ENCODE peak calls at places on chromosomes 7 and 10, in seven cellular contexts. Y, E, U, H, C, T and B are unnamed samples.

GRCh38 chr7:35253680-35254495 is at the start of gene TBX20:
- DNase-seq in Y (peak; percentile 50), E (peak; percentile 9), U (peak; percentile 35), H (peak; percentile 58), C (no peak), T (no peak), B (no peak)

GRCh38 chr10:3791974-3792633 is 7.1 kb upstream of the KLF6 start:
- DNase-seq in Y (peak; percentile 90), E (no peak), U (no peak), H (no peak), C (no peak), T (no peak), B (no peak)

GRCh38 chr10:110151467-110151866 is 55.9 kb upstream of the MXI1 start:
- DNase-seq in Y (no peak), E (peak; percentile 68), U (no peak), H (no peak), C (no peak), T (no peak), B (no peak)

GRCh38 chr10:129808092-129808983 is 155.7 kb downstream of the EBF3 start:
- DNase-seq in Y (no peak), E (no peak), U (no peak), H (no peak), C (no peak), T (no peak), B (no peak)

GRCh38 chr7:15503603-15504280 is 58.1 kb downstream of the AGMO start:
- DNase-seq in Y (peak; percentile 26), E (peak; percentile 37), U (no peak), H (peak; percentile 70), C (no peak), T (no peak), B (no peak)

GRCh38 chr7:93835684-93836083 is 54.9 kb downstream of the TFPI2 start:
- DNase-seq in Y (peak; percentile 2), E (no peak), U (no peak), H (peak; percentile 64), C (no peak), T (no peak), B (no peak)

GRCh38 chr10:73590881-73591577 is at the start of gene USP54:
- DNase-seq in Y (peak; percentile 80), E (peak; percentile 74), U (no peak), H (peak; percentile 50), C (no peak), T (no peak), B (no peak)

GRCh38 chr10:30215131-30215530 is 133.9 kb downstream of the MTPAP start:
- DNase-seq in Y (peak; percentile 39), E (no peak), U (no peak), H (peak; percentile 19), C (no peak), T (no peak), B (no peak)

GRCh38 chr7:27184342-27185012 is 555 bp downstream of the HOXA11 start:
- DNase-seq in Y (peak; percentile 56), E (no peak), U (no peak), H (peak; percentile 47), C (no peak), T (peak; percentile 38), B (no peak)

GRCh38 chr7:50304911-50305621 is 550 bp downstream of the IKZF1 start:
- DNase-seq in Y (no peak), E (peak; percentile 1), U (peak; percentile 67), H (peak; percentile 2), C (peak; percentile 45), T (no peak), B (no peak)

GRCh38 chr10:56104487-56104886 is 256.6 kb downstream of the ZWINT start:
- DNase-seq in Y (no peak), E (no peak), U (no peak), H (no peak), C (no peak), T (no peak), B (no peak)

GRCh38 chr7:11193131-11193867 is 219.6 kb downstream of the PHF14 start:
- DNase-seq in Y (peak; percentile 44), E (peak; percentile 48), U (no peak), H (peak; percentile 48), C (no peak), T (no peak), B (no peak)

GRCh38 chr7:132577206-132578049 is 1.2 kb upstream of the PLXNA4 start:
- DNase-seq in Y (peak; percentile 66), E (no peak), U (peak; percentile 21), H (peak; percentile 79), C (no peak), T (peak; percentile 82), B (no peak)

GRCh38 chr7:92404170-92404614 is 43.1 kb upstream of the GATAD1 start:
- DNase-seq in Y (peak; percentile 20), E (no peak), U (peak; percentile 65), H (no peak), C (no peak), T (no peak), B (no peak)

GRCh38 chr7:7820939-7821338 is 102.5 kb upstream of the RPA3 start:
- DNase-seq in Y (no peak), E (no peak), U (no peak), H (no peak), C (no peak), T (no peak), B (no peak)

GRCh38 chr7:135666156-135666555 is 3.8 kb downstream of the STMP1 start:
- DNase-seq in Y (peak; percentile 18), E (no peak), U (no peak), H (no peak), C (no peak), T (no peak), B (no peak)

GRCh38 chr7:81300779-81301178 is 381.9 kb upstream of the SEMA3C start:
- DNase-seq in Y (no peak), E (no peak), U (no peak), H (no peak), C (no peak), T (no peak), B (no peak)

GRCh38 chr10:47348138-47348651 is at the start of gene RBP3:
- DNase-seq in Y (no peak), E (no peak), U (no peak), H (no peak), C (no peak), T (no peak), B (no peak)

GRCh38 chr7:81719865-81720264 is 50.0 kb downstream of the HGF start:
- DNase-seq in Y (no peak), E (no peak), U (no peak), H (peak; percentile 22), C (no peak), T (no peak), B (no peak)

GRCh38 chr7:151131622-151132293 is 35.7 kb downstream of the GBX1 start:
- DNase-seq in Y (no peak), E (no peak), U (no peak), H (no peak), C (no peak), T (no peak), B (no peak)

GRCh38 chr10:10489086-10489485 is 528.6 kb upstream of the CELF2 start:
- DNase-seq in Y (no peak), E (no peak), U (no peak), H (no peak), C (no peak), T (no peak), B (no peak)

GRCh38 chr10:86666538-86666937 is 1.8 kb upstream of the LDB3 start:
- DNase-seq in Y (no peak), E (no peak), U (no peak), H (no peak), C (no peak), T (no peak), B (no peak)